ENCODE peak calls at places on chromosome 19, in eight cellular contexts. One of them, this sample, is unnamed.

GRCh38 chr19:34482380-34483250 is 1.1 kb downstream of the WTIP start:
- DNase-seq in endodermal cell: peak
- DNase-seq in endothelial cell: peak
- DNase-seq in RWPE1: peak
- DNase-seq in fibroblast of lung: peak
- DNase-seq in activated B cell treated with CpG ODN at 0.5 μM for 24 hours: no peak
- DNase-seq in heart left ventricle: no peak
- DNase-seq in neural crest cell: peak
- DNase-seq in this sample: no peak

GRCh38 chr19:4597975-4598671 is 38.6 kb upstream of the SEMA6B start:
- DNase-seq in heart left ventricle: peak
- DNase-seq in RWPE1: peak
- DNase-seq in endodermal cell: peak
- DNase-seq in neural crest cell: peak
- DNase-seq in activated B cell treated with CpG ODN at 0.5 μM for 24 hours: no peak
- DNase-seq in endothelial cell: peak
- DNase-seq in fibroblast of lung: no peak
- DNase-seq in this sample: peak

GRCh38 chr19:49145485-49146407 is 9.4 kb downstream of the HRC start:
- DNase-seq in endothelial cell: peak
- DNase-seq in fibroblast of lung: peak
- DNase-seq in RWPE1: peak
- DNase-seq in endodermal cell: peak
- DNase-seq in heart left ventricle: peak
- DNase-seq in neural crest cell: peak
- DNase-seq in activated B cell treated with CpG ODN at 0.5 μM for 24 hours: peak
- DNase-seq in this sample: peak

GRCh38 chr19:3671680-3672574 is 28.3 kb downstream of the PIP5K1C start:
- DNase-seq in RWPE1: no peak
- DNase-seq in neural crest cell: no peak
- DNase-seq in fibroblast of lung: peak
- DNase-seq in activated B cell treated with CpG ODN at 0.5 μM for 24 hours: no peak
- DNase-seq in endothelial cell: no peak
- DNase-seq in endodermal cell: peak
- DNase-seq in heart left ventricle: peak
- DNase-seq in this sample: no peak

GRCh38 chr19:9827325-9828238 is at the start of gene UBL5:
- DNase-seq in fibroblast of lung: peak
- DNase-seq in RWPE1: peak
- DNase-seq in endodermal cell: peak
- DNase-seq in heart left ventricle: peak
- DNase-seq in neural crest cell: peak
- DNase-seq in endothelial cell: peak
- DNase-seq in activated B cell treated with CpG ODN at 0.5 μM for 24 hours: peak
- DNase-seq in this sample: peak

GRCh38 chr19:11151181-11151580 is 4.4 kb downstream of the SPC24 start:
- DNase-seq in endothelial cell: no peak
- DNase-seq in endodermal cell: no peak
- DNase-seq in RWPE1: no peak
- DNase-seq in neural crest cell: no peak
- DNase-seq in heart left ventricle: peak
- DNase-seq in activated B cell treated with CpG ODN at 0.5 μM for 24 hours: no peak
- DNase-seq in fibroblast of lung: no peak
- DNase-seq in this sample: no peak

GRCh38 chr19:10006335-10006708 is 4.0 kb downstream of the COL5A3 start:
- DNase-seq in RWPE1: no peak
- DNase-seq in endothelial cell: no peak
- DNase-seq in fibroblast of lung: peak
- DNase-seq in activated B cell treated with CpG ODN at 0.5 μM for 24 hours: no peak
- DNase-seq in neural crest cell: no peak
- DNase-seq in endodermal cell: no peak
- DNase-seq in heart left ventricle: peak
- DNase-seq in this sample: no peak

GRCh38 chr19:5207806-5208205 is 132.8 kb downstream of the PTPRS start:
- DNase-seq in RWPE1: no peak
- DNase-seq in endothelial cell: no peak
- DNase-seq in heart left ventricle: no peak
- DNase-seq in endodermal cell: no peak
- DNase-seq in activated B cell treated with CpG ODN at 0.5 μM for 24 hours: no peak
- DNase-seq in fibroblast of lung: no peak
- DNase-seq in neural crest cell: no peak
- DNase-seq in this sample: no peak

GRCh38 chr19:15425321-15425950 is 6.6 kb upstream of the AKAP8L start:
- DNase-seq in neural crest cell: no peak
- DNase-seq in heart left ventricle: no peak
- DNase-seq in activated B cell treated with CpG ODN at 0.5 μM for 24 hours: no peak
- DNase-seq in endodermal cell: no peak
- DNase-seq in RWPE1: no peak
- DNase-seq in endothelial cell: no peak
- DNase-seq in fibroblast of lung: no peak
- DNase-seq in this sample: no peak

GRCh38 chr19:48490980-48491792 is 20.4 kb downstream of the LMTK3 start:
- DNase-seq in RWPE1: peak
- DNase-seq in endodermal cell: peak
- DNase-seq in neural crest cell: no peak
- DNase-seq in activated B cell treated with CpG ODN at 0.5 μM for 24 hours: peak
- DNase-seq in endothelial cell: no peak
- DNase-seq in heart left ventricle: no peak
- DNase-seq in fibroblast of lung: no peak
- DNase-seq in this sample: no peak

GRCh38 chr19:51694318-51695085 is 1.4 kb downstream of the SPACA6 start:
- DNase-seq in activated B cell treated with CpG ODN at 0.5 μM for 24 hours: no peak
- DNase-seq in heart left ventricle: no peak
- DNase-seq in neural crest cell: no peak
- DNase-seq in endothelial cell: no peak
- DNase-seq in endodermal cell: no peak
- DNase-seq in fibroblast of lung: no peak
- DNase-seq in RWPE1: no peak
- DNase-seq in this sample: no peak

GRCh38 chr19:54518844-54519243 is 16.2 kb downstream of the LAIR2 start:
- DNase-seq in fibroblast of lung: no peak
- DNase-seq in heart left ventricle: no peak
- DNase-seq in neural crest cell: no peak
- DNase-seq in endodermal cell: no peak
- DNase-seq in RWPE1: peak
- DNase-seq in activated B cell treated with CpG ODN at 0.5 μM for 24 hours: no peak
- DNase-seq in endothelial cell: no peak
- DNase-seq in this sample: no peak

GRCh38 chr19:389935-390289 is 19.0 kb downstream of the C2CD4C start:
- DNase-seq in RWPE1: no peak
- DNase-seq in endodermal cell: no peak
- DNase-seq in activated B cell treated with CpG ODN at 0.5 μM for 24 hours: no peak
- DNase-seq in heart left ventricle: no peak
- DNase-seq in fibroblast of lung: no peak
- DNase-seq in neural crest cell: no peak
- DNase-seq in endothelial cell: no peak
- DNase-seq in this sample: no peak

GRCh38 chr19:387777-388176 is 21.2 kb downstream of the C2CD4C start:
- DNase-seq in endothelial cell: no peak
- DNase-seq in fibroblast of lung: no peak
- DNase-seq in neural crest cell: no peak
- DNase-seq in endodermal cell: no peak
- DNase-seq in activated B cell treated with CpG ODN at 0.5 μM for 24 hours: no peak
- DNase-seq in heart left ventricle: no peak
- DNase-seq in RWPE1: no peak
- DNase-seq in this sample: no peak

GRCh38 chr19:390386-391198 is 18.4 kb downstream of the C2CD4C start:
- DNase-seq in RWPE1: no peak
- DNase-seq in endothelial cell: no peak
- DNase-seq in fibroblast of lung: no peak
- DNase-seq in neural crest cell: no peak
- DNase-seq in activated B cell treated with CpG ODN at 0.5 μM for 24 hours: no peak
- DNase-seq in heart left ventricle: no peak
- DNase-seq in endodermal cell: no peak
- DNase-seq in this sample: no peak

GRCh38 chr19:388691-389090 is 20.3 kb downstream of the C2CD4C start:
- DNase-seq in endothelial cell: no peak
- DNase-seq in RWPE1: no peak
- DNase-seq in heart left ventricle: peak
- DNase-seq in activated B cell treated with CpG ODN at 0.5 μM for 24 hours: no peak
- DNase-seq in endodermal cell: no peak
- DNase-seq in fibroblast of lung: no peak
- DNase-seq in neural crest cell: no peak
- DNase-seq in this sample: no peak

GRCh38 chr19:389246-389934 is 19.6 kb downstream of the C2CD4C start:
- DNase-seq in heart left ventricle: peak
- DNase-seq in endothelial cell: no peak
- DNase-seq in RWPE1: no peak
- DNase-seq in endodermal cell: no peak
- DNase-seq in activated B cell treated with CpG ODN at 0.5 μM for 24 hours: no peak
- DNase-seq in fibroblast of lung: no peak
- DNase-seq in neural crest cell: no peak
- DNase-seq in this sample: no peak
- TF ChIP-seq CTCF in heart left ventricle: no peak
- TF ChIP-seq CTCF in endothelial cell: no peak
- TF ChIP-seq CTCF in RWPE1: no peak
- TF ChIP-seq CTCF in endodermal cell: no peak
- TF ChIP-seq CTCF in activated B cell treated with CpG ODN at 0.5 μM for 24 hours: no peak
- TF ChIP-seq CTCF in fibroblast of lung: no peak
- TF ChIP-seq CTCF in neural crest cell: no peak
- TF ChIP-seq CTCF in this sample: no peak

DNA sequence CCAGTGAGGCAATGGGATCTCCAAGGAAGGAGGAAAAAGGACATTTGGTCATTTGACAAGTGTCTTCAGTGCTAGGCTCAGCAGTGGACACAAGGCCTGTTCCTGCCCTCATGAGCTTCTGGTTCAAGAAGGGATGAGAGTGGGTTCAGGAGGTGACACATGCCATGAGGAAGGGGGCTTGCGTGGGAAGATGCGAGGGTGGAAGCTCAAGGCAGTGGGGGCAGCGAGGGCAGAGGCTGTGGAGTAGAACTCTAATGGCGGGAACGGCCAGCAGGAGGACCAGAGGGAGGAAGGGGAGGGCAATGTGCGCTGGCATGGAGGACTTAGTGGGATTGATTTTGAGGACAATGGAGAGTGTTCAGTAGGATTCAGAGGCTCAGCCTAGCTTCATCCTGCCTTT is 3.3 kb downstream of the PIK3R2 start:
- DNase-seq in endodermal cell: no peak
- DNase-seq in fibroblast of lung: no peak
- DNase-seq in endothelial cell: no peak
- DNase-seq in neural crest cell: no peak
- DNase-seq in heart left ventricle: no peak
- DNase-seq in activated B cell treated with CpG ODN at 0.5 μM for 24 hours: no peak
- DNase-seq in RWPE1: no peak
- DNase-seq in this sample: no peak
- TF ChIP-seq CTCF in endodermal cell: no peak
- TF ChIP-seq CTCF in fibroblast of lung: no peak
- TF ChIP-seq CTCF in endothelial cell: no peak
- TF ChIP-seq CTCF in neural crest cell: no peak
- TF ChIP-seq CTCF in heart left ventricle: no peak
- TF ChIP-seq CTCF in activated B cell treated with CpG ODN at 0.5 μM for 24 hours: no peak
- TF ChIP-seq CTCF in RWPE1: no peak
- TF ChIP-seq CTCF in this sample: no peak

DNA sequence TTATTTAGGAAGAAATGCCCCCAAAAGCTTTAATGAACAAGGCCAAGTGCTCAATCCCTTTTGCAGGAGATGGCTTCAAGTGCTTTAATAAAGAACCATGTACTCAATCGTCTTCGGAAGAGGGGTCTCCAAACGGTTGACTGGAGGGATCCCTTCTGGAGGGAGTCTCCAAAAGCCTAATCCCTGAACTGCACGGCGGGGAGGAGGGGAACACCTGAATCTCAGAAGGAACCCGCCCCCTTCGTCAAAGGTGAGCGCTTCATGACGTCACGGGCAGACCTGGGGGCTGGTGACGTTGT is 497 bp downstream of the PAF1 start:
- DNase-seq in fibroblast of lung: peak
- DNase-seq in heart left ventricle: no peak
- DNase-seq in endothelial cell: no peak
- DNase-seq in activated B cell treated with CpG ODN at 0.5 μM for 24 hours: no peak
- DNase-seq in RWPE1: peak
- DNase-seq in endodermal cell: no peak
- DNase-seq in neural crest cell: no peak
- DNase-seq in this sample: no peak
- TF ChIP-seq CTCF in fibroblast of lung: no peak
- TF ChIP-seq CTCF in heart left ventricle: no peak
- TF ChIP-seq CTCF in endothelial cell: no peak
- TF ChIP-seq CTCF in activated B cell treated with CpG ODN at 0.5 μM for 24 hours: no peak
- TF ChIP-seq CTCF in RWPE1: no peak
- TF ChIP-seq CTCF in endodermal cell: no peak
- TF ChIP-seq CTCF in neural crest cell: no peak
- TF ChIP-seq CTCF in this sample: no peak

GRCh38 chr19:37655689-37656491 is 625 bp upstream of the ZFP30 start:
- DNase-seq in neural crest cell: peak
- DNase-seq in RWPE1: peak
- DNase-seq in activated B cell treated with CpG ODN at 0.5 μM for 24 hours: peak
- DNase-seq in endodermal cell: peak
- DNase-seq in fibroblast of lung: peak
- DNase-seq in heart left ventricle: peak
- DNase-seq in endothelial cell: peak
- DNase-seq in this sample: peak
- TF ChIP-seq CTCF in neural crest cell: no peak
- TF ChIP-seq CTCF in RWPE1: no peak
- TF ChIP-seq CTCF in activated B cell treated with CpG ODN at 0.5 μM for 24 hours: no peak
- TF ChIP-seq CTCF in endodermal cell: no peak
- TF ChIP-seq CTCF in fibroblast of lung: no peak
- TF ChIP-seq CTCF in heart left ventricle: no peak
- TF ChIP-seq CTCF in endothelial cell: no peak
- TF ChIP-seq CTCF in this sample: no peak

GRCh38 chr19:30898353-30899103 is 450.7 kb downstream of the TSHZ3 start:
- DNase-seq in fibroblast of lung: no peak
- DNase-seq in activated B cell treated with CpG ODN at 0.5 μM for 24 hours: no peak
- DNase-seq in endothelial cell: no peak
- DNase-seq in RWPE1: no peak
- DNase-seq in endodermal cell: peak
- DNase-seq in neural crest cell: no peak
- DNase-seq in heart left ventricle: no peak
- DNase-seq in this sample: no peak

GRCh38 chr19:30897034-30897433 is 452.2 kb downstream of the TSHZ3 start:
- DNase-seq in fibroblast of lung: no peak
- DNase-seq in endodermal cell: peak
- DNase-seq in activated B cell treated with CpG ODN at 0.5 μM for 24 hours: no peak
- DNase-seq in RWPE1: no peak
- DNase-seq in heart left ventricle: no peak
- DNase-seq in neural crest cell: no peak
- DNase-seq in endothelial cell: no peak
- DNase-seq in this sample: no peak

GRCh38 chr19:30897553-30897952 is 451.7 kb downstream of the TSHZ3 start:
- DNase-seq in endothelial cell: no peak
- DNase-seq in endodermal cell: no peak
- DNase-seq in fibroblast of lung: no peak
- DNase-seq in RWPE1: no peak
- DNase-seq in activated B cell treated with CpG ODN at 0.5 μM for 24 hours: no peak
- DNase-seq in heart left ventricle: no peak
- DNase-seq in neural crest cell: no peak
- DNase-seq in this sample: no peak

GRCh38 chr19:30896551-30896950 is 452.7 kb downstream of the TSHZ3 start:
- DNase-seq in activated B cell treated with CpG ODN at 0.5 μM for 24 hours: no peak
- DNase-seq in RWPE1: no peak
- DNase-seq in endodermal cell: peak
- DNase-seq in endothelial cell: no peak
- DNase-seq in neural crest cell: no peak
- DNase-seq in fibroblast of lung: no peak
- DNase-seq in heart left ventricle: no peak
- DNase-seq in this sample: no peak

DNA sequence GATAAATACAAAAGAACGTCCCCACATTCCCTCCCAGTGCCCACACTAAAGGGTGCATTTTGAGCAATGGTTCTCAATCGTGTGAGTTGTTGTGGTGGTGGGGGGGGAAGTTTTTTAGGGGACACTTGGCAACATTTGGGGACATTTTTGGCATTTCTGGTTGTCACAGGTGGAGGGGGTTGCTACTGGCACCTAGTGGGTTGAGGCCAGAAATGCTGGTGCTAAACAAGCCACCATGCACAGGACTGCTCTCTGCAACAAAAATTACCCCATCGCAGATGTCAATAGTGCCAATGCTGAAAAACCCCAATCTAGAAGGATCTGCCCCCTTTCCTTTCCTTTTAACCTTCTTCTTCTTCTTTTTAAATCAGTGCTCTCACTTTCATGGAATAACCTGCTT is 453.3 kb downstream of the TSHZ3 start:
- DNase-seq in endodermal cell: peak
- DNase-seq in neural crest cell: no peak
- DNase-seq in fibroblast of lung: no peak
- DNase-seq in heart left ventricle: no peak
- DNase-seq in activated B cell treated with CpG ODN at 0.5 μM for 24 hours: no peak
- DNase-seq in RWPE1: no peak
- DNase-seq in endothelial cell: no peak
- DNase-seq in this sample: no peak
- TF ChIP-seq CTCF in endodermal cell: peak
- TF ChIP-seq CTCF in neural crest cell: no peak
- TF ChIP-seq CTCF in fibroblast of lung: no peak
- TF ChIP-seq CTCF in heart left ventricle: no peak
- TF ChIP-seq CTCF in activated B cell treated with CpG ODN at 0.5 μM for 24 hours: no peak
- TF ChIP-seq CTCF in RWPE1: no peak
- TF ChIP-seq CTCF in endothelial cell: no peak
- TF ChIP-seq CTCF in this sample: peak